ENCODE peak calls at places on chromosomes 11 and 22, in six cellular contexts. D is PC-3, K is adipocyte, Z is DND-41, G is kidney, Y is heart right ventricle. V is an unnamed sample. For H3K9me3 and H3K4me1, the result is how much of the 10 kb centered on the place peaks cover.

GRCh38 chr11:31813242-31813960 is 2.3 kb upstream of the PAX6 start:
- DNase-seq in D (peak), K (peak), Z (no peak), G (no peak), Y (no peak), V (no peak)

GRCh38 chr11:15969701-15970329 is 386.5 kb downstream of the SOX6 start:
- DNase-seq in D (no peak), K (peak), Z (no peak), G (no peak), Y (no peak), V (no peak)

GRCh38 chr22:39622881-39623367 is 52.4 kb downstream of the CACNA1I start:
- DNase-seq in D (peak), K (peak), Z (peak), G (peak), Y (peak), V (peak)

GRCh38 chr11:126968915-126969314 is 31.7 kb downstream of the KIRREL3 start:
- DNase-seq in D (no peak), K (no peak), Z (no peak), G (no peak), Y (no peak), V (no peak)

GRCh38 chr11:9330387-9331384 is 16.3 kb upstream of the TMEM41B start:
- DNase-seq in D (peak), K (peak), Z (no peak), G (no peak), Y (no peak), V (no peak)

GRCh38 chr11:85658180-85658579 is 6.7 kb downstream of the CREBZF start:
- DNase-seq in D (no peak), K (no peak), Z (no peak), G (no peak), Y (no peak), V (no peak)

GRCh38 chr11:33736148-33736809 is at the start of gene CD59:
- DNase-seq in D (peak), K (peak), Z (peak), G (peak), Y (peak), V (peak)

GRCh38 chr11:64516226-64516625 is 74.8 kb upstream of the SLC22A12 start:
- DNase-seq in D (no peak), K (no peak), Z (peak), G (no peak), Y (no peak), V (no peak)

GRCh38 chr22:19271273-19271855 is 20.2 kb downstream of the CLTCL1 start:
- DNase-seq in D (no peak), K (no peak), Z (no peak), G (no peak), Y (no peak), V (no peak)

GRCh38 chr11:7436657-7437056 is 48.6 kb upstream of the OLFML1 start:
- DNase-seq in D (no peak), K (no peak), Z (no peak), G (no peak), Y (no peak), V (peak)

GRCh38 chr22:42277988-42278776 is 7.7 kb upstream of the TCF20 start:
- DNase-seq in D (no peak), K (peak), Z (no peak), G (peak), Y (no peak), V (no peak)

GRCh38 chr11:86201371-86201770 is 43.2 kb upstream of the EED start:
- DNase-seq in D (no peak), K (no peak), Z (no peak), G (no peak), Y (no peak), V (no peak)

GRCh38 chr11:5809905-5810792 is 1.4 kb downstream of the OR52N2 start:
- DNase-seq in D (no peak), K (no peak), Z (no peak), G (no peak), Y (no peak), V (no peak)

GRCh38 chr22:25852223-25852622 is 110.2 kb downstream of the MYO18B start:
- DNase-seq in D (no peak), K (no peak), Z (no peak), G (no peak), Y (no peak), V (no peak)

GRCh38 chr11:72730243-72730642 is 22.0 kb downstream of the ARAP1 start:
- DNase-seq in D (no peak), K (no peak), Z (no peak), G (peak), Y (no peak), V (no peak)

GRCh38 chr11:131468565-131468964 is 98.2 kb downstream of the NTM start:
- DNase-seq in D (no peak), K (peak), Z (no peak), G (no peak), Y (no peak), V (no peak)

GRCh38 chr22:33921576-33922181 is 1.4 kb upstream of the LARGE1 start:
- DNase-seq in D (no peak), K (peak), Z (no peak), G (peak), Y (peak), V (no peak)

GRCh38 chr11:94068764-94069163 is 47.6 kb downstream of the HEPHL1 start:
- DNase-seq in D (peak), K (no peak), Z (no peak), G (no peak), Y (no peak), V (no peak)

GRCh38 chr11:15327786-15328231 is 213.1 kb downstream of the INSC start:
- DNase-seq in D (peak), K (peak), Z (peak), G (peak), Y (peak), V (no peak)

GRCh38 chr11:3205261-3206127 is 13.1 kb downstream of the MRGPRG start:
- DNase-seq in D (no peak), K (no peak), Z (no peak), G (no peak), Y (no peak), V (no peak)

GRCh38 chr22:40605676-40606250 is 30.8 kb downstream of the MRTFA start:
- DNase-seq in D (no peak), K (peak), Z (no peak), G (no peak), Y (no peak), V (no peak)

GRCh38 chr11:14144905-14145304 is 182.4 kb downstream of the SPON1 start:
- DNase-seq in D (peak), K (no peak), Z (no peak), G (no peak), Y (no peak), V (peak)

GRCh38 chr22:20227363-20227762 is 40.8 kb downstream of the RTN4R start:
- DNase-seq in D (no peak), K (no peak), Z (no peak), G (no peak), Y (no peak), V (no peak)

GRCh38 chr11:61053198-61053597 is 49.1 kb upstream of the CD5 start:
- DNase-seq in D (no peak), K (no peak), Z (no peak), G (no peak), Y (no peak), V (no peak)

GRCh38 chr22:42282252-42282942 is 11.9 kb upstream of the TCF20 start:
- DNase-seq in D (no peak), K (no peak), Z (no peak), G (peak), Y (no peak), V (no peak)

GRCh38 chr11:126336646-126337045 is 18.8 kb upstream of the ST3GAL4 start:
- DNase-seq in D (no peak), K (no peak), Z (no peak), G (no peak), Y (no peak), V (no peak)

GRCh38 chr11:71311928-71312510 is 59.6 kb upstream of the SHANK2 start:
- DNase-seq in D (no peak), K (no peak), Z (no peak), G (no peak), Y (no peak), V (no peak)

GRCh38 chr11:42543844-42544243 is 768.0 kb upstream of the API5 start:
- DNase-seq in D (no peak), K (no peak), Z (no peak), G (no peak), Y (no peak), V (no peak)

GRCh38 chr11:69201048-69201365 is 45.3 kb downstream of the SMIM38 start:
- DNase-seq in D (no peak), K (no peak), Z (no peak), G (no peak), Y (no peak), V (no peak)

GRCh38 chr11:47551086-47551485 is 1.8 kb downstream of the CELF1 start:
- DNase-seq in D (peak), K (peak), Z (no peak), G (no peak), Y (no peak), V (no peak)

GRCh38 chr22:42335839-42336378 is 65.5 kb upstream of the TCF20 start:
- DNase-seq in D (no peak), K (no peak), Z (no peak), G (no peak), Y (no peak), V (no peak)

GRCh38 chr11:113242767-113243397 is 71.5 kb upstream of the TTC12 start:
- DNase-seq in D (no peak), K (peak), Z (no peak), G (no peak), Y (no peak), V (no peak)

GRCh38 chr11:22558638-22559037 is 67.0 kb downstream of the FANCF start:
- DNase-seq in D (no peak), K (peak), Z (no peak), G (no peak), Y (no peak), V (no peak)

GRCh38 chr11:10450451-10451398 is 4.3 kb upstream of the AMPD3 start:
- DNase-seq in D (peak), K (no peak), Z (no peak), G (peak), Y (peak), V (peak)

GRCh38 chr11:117316197-117316961 is at the start of gene BACE1:
- DNase-seq in D (peak), K (peak), Z (peak), G (peak), Y (peak), V (no peak)

GRCh38 chr22:21707677-21708076 is 27.9 kb downstream of the YPEL1 start:
- DNase-seq in D (no peak), K (peak), Z (no peak), G (no peak), Y (no peak), V (no peak)

GRCh38 chr11:100914415-100914814 is 215.2 kb downstream of the PGR start:
- DNase-seq in D (no peak), K (no peak), Z (no peak), G (no peak), Y (no peak), V (no peak)

GRCh38 chr11:122342089-122342749 is 226.2 kb upstream of the BLID start:
- DNase-seq in D (peak), K (no peak), Z (no peak), G (no peak), Y (no peak), V (no peak)

GRCh38 chr22:48902001-48902869 is 925.4 kb downstream of the BRD1 start:
- DNase-seq in D (no peak), K (no peak), Z (no peak), G (no peak), Y (no peak), V (no peak)

GRCh38 chr22:48900626-48901025 is 927.0 kb downstream of the BRD1 start:
- DNase-seq in D (no peak), K (no peak), Z (no peak), G (no peak), Y (no peak), V (no peak)

GRCh38 chr22:48899523-48900326 is 927.9 kb downstream of the BRD1 start:
- DNase-seq in D (no peak), K (no peak), Z (no peak), G (no peak), Y (no peak), V (no peak)

GRCh38 chr22:48900327-48900597 is 927.4 kb downstream of the BRD1 start:
- DNase-seq in D (no peak), K (no peak), Z (no peak), G (no peak), Y (no peak), V (no peak)

DNA sequence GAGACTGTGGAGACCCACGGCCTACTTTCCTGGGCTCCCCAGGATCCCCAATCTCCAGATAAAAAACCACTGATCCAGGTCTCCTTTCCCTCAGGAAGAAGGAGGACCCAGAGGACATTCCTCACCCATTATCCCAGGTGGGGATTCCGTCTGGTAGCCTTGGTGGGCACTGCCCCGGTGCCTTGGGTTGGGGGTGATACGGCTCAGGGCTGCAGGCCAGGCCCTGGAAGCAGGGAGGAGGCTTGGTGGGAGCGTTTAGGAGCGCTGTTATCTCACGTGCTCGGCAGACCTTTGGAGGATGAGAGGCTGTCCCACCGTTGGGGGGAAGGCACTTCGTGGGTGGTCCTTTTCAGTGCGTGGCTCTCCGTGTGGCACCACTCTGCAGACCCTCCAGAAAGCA is 926.3 kb downstream of the BRD1 start:
- DNase-seq in D (no peak), K (no peak), Z (no peak), G (no peak), Y (no peak), V (no peak)
- H3K9me3 ChIP-seq in D (under half), K (under half), Z (under half), G (under half), Y (under half), V (under half)

GRCh38 chr11:12677131-12677530 is 2.9 kb downstream of the TEAD1 start:
- DNase-seq in D (no peak), K (peak), Z (no peak), G (no peak), Y (no peak), V (no peak)
- H3K4me1 ChIP-seq in D (under half), K (under half), Z (under half), G (under half), Y (half or more), V (under half)

GRCh38 chr22:46259374-46259773 is 3.8 kb downstream of the PKDREJ start:
- DNase-seq in D (no peak), K (no peak), Z (no peak), G (no peak), Y (no peak), V (no peak)

GRCh38 chr22:46256358-46256958 is 6.4 kb upstream of the CDPF1 start:
- DNase-seq in D (peak), K (no peak), Z (no peak), G (no peak), Y (no peak), V (no peak)

GRCh38 chr22:46262449-46263207 is 515 bp downstream of the PKDREJ start:
- DNase-seq in D (no peak), K (peak), Z (no peak), G (peak), Y (peak), V (no peak)

GRCh38 chr22:46263208-46263575 is at the start of gene PKDREJ:
- DNase-seq in D (no peak), K (no peak), Z (no peak), G (no peak), Y (no peak), V (no peak)

GRCh38 chr22:46260038-46260437 is 3.1 kb downstream of the PKDREJ start:
- DNase-seq in D (no peak), K (no peak), Z (no peak), G (no peak), Y (no peak), V (no peak)
- H3K9me3 ChIP-seq in D (under half), K (under half), Z (under half), G (under half), Y (under half), V (under half)

GRCh38 chr11:77207019-77207485 is 79.0 kb downstream of the MYO7A start:
- DNase-seq in D (no peak), K (no peak), Z (no peak), G (no peak), Y (no peak), V (no peak)
- H3K4me1 ChIP-seq in D (under half), K (under half), Z (under half), G (under half), Y (under half), V (under half)

GRCh38 chr11:91998466-91998865 is 226.2 kb upstream of the FAT3 start:
- DNase-seq in D (no peak), K (no peak), Z (no peak), G (no peak), Y (no peak), V (no peak)
- H3K9me3 ChIP-seq in D (under half), K (under half), Z (under half), G (under half), Y (under half), V (under half)

GRCh38 chr11:83816572-83817187 is 530.5 kb upstream of the CCDC90B start:
- DNase-seq in D (peak), K (peak), Z (no peak), G (no peak), Y (no peak), V (no peak)

GRCh38 chr11:83815736-83816135 is 529.6 kb upstream of the CCDC90B start:
- DNase-seq in D (no peak), K (no peak), Z (no peak), G (no peak), Y (no peak), V (no peak)

GRCh38 chr11:83818349-83818748 is 532.2 kb upstream of the CCDC90B start:
- DNase-seq in D (peak), K (no peak), Z (no peak), G (no peak), Y (no peak), V (no peak)

GRCh38 chr11:83809274-83809673 is 523.1 kb upstream of the CCDC90B start:
- DNase-seq in D (no peak), K (no peak), Z (no peak), G (no peak), Y (no peak), V (no peak)

DNA sequence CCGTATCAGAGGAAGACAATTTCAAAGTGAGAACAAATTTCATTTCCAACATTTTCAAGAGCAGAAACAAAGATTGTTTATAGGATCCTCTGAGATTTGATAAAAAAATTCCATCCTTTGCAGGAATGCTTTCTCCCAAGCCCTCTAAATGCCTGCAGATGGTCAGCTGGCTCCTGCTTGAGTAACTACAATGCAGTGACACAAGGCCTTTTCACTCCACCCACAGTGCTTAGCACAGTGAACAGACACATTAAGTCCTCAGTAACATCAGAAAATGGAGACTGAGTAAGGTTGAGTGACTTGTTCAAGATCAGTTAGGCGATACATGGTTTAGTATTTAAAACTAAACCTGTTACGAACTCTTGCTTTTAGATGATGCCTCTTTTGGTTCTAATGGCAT is 527.1 kb upstream of the CCDC90B start:
- DNase-seq in D (no peak), K (peak), Z (no peak), G (no peak), Y (no peak), V (no peak)
- H3K4me1 ChIP-seq in D (under half), K (under half), Z (under half), G (under half), Y (under half), V (under half)